ENCODE peak calls at places on chromosomes 11 and 22, in seven cellular contexts. B is fibroblast of lung, C is retinal pigment epithelial cell, W is upper lobe of right lung, H is posterior vena cava, N is left colon, V is KG1. R is an unnamed sample.

GRCh38 chr11:130198964-130199363 is 39.4 kb downstream of the ST14 start:
- DNase-seq in B (no peak), C (no peak), W (no peak), H (no peak), N (no peak), V (no peak), R (no peak)

GRCh38 chr11:2732261-2732939 is 32.6 kb upstream of the KCNQ1OT1 start:
- DNase-seq in B (no peak), C (no peak), W (no peak), H (no peak), N (no peak), V (no peak), R (no peak)

GRCh38 chr22:37020192-37020479 is 594 bp downstream of the MPST start:
- DNase-seq in B (peak), C (no peak), W (no peak), H (no peak), N (peak), V (no peak), R (peak)

GRCh38 chr22:49406879-49407587 is 420.6 kb downstream of the BRD1 start:
- DNase-seq in B (no peak), C (no peak), W (no peak), H (no peak), N (no peak), V (no peak), R (no peak)

GRCh38 chr11:65456418-65456817 is 33.8 kb downstream of the NEAT1 start:
- DNase-seq in B (no peak), C (no peak), W (no peak), H (no peak), N (no peak), V (no peak), R (no peak)

GRCh38 chr11:674406-674805 is 20.6 kb downstream of the DEAF1 start:
- DNase-seq in B (no peak), C (no peak), W (no peak), H (no peak), N (no peak), V (no peak), R (no peak)

GRCh38 chr11:76510060-76511047 is 65.5 kb downstream of the EMSY start:
- DNase-seq in B (peak), C (no peak), W (no peak), H (no peak), N (no peak), V (no peak), R (peak)

GRCh38 chr11:28243596-28243995 is 135.4 kb downstream of the METTL15 start:
- DNase-seq in B (peak), C (no peak), W (no peak), H (no peak), N (no peak), V (no peak), R (peak)

GRCh38 chr11:93529707-93530467 is 13.3 kb downstream of the SMCO4 start:
- DNase-seq in B (peak), C (no peak), W (peak), H (peak), N (no peak), V (no peak), R (no peak)

GRCh38 chr11:112248216-112248615 is 12.4 kb downstream of the PLET1 start:
- DNase-seq in B (peak), C (no peak), W (no peak), H (no peak), N (no peak), V (no peak), R (no peak)

GRCh38 chr22:48979482-48979881 is 848.2 kb downstream of the BRD1 start:
- DNase-seq in B (no peak), C (no peak), W (no peak), H (no peak), N (no peak), V (no peak), R (no peak)

R was measured in hepatic stellate cell.